ENCODE peak calls at places on chromosomes 4 and X, in six cellular contexts. Q, V, W, J, E and Y are unnamed samples.

GRCh38 chrX:65266482-65266881 is 268.1 kb downstream of the LAS1L start:
- DNase-seq in Q (no peak), V (no peak), W (no peak), J (peak), E (no peak), Y (no peak)

GRCh38 chrX:20144491-20144890 is 2.9 kb upstream of the EIF1AX start:
- DNase-seq in Q (no peak), V (no peak), W (no peak), J (no peak), E (no peak), Y (no peak)

GRCh38 chrX:110086916-110087484 is 84.1 kb downstream of the TMEM164 start:
- DNase-seq in Q (peak), V (no peak), W (no peak), J (no peak), E (peak), Y (peak)

GRCh38 chr4:56405016-56405415 is 17.7 kb upstream of the AASDH start:
- DNase-seq in Q (no peak), V (no peak), W (no peak), J (no peak), E (no peak), Y (no peak)

GRCh38 chrX:42804524-42804923 is 26.6 kb upstream of the PPP1R2C start:
- DNase-seq in Q (no peak), V (no peak), W (no peak), J (peak), E (no peak), Y (no peak)

GRCh38 chr4:78057135-78057599 is at the start of gene FRAS1:
- DNase-seq in Q (no peak), V (peak), W (no peak), J (no peak), E (peak), Y (no peak)

GRCh38 chr4:4590496-4590895 is 48.6 kb upstream of the STX18 start:
- DNase-seq in Q (no peak), V (no peak), W (no peak), J (no peak), E (no peak), Y (no peak)

GRCh38 chrX:22155126-22155525 is 117.6 kb upstream of the CBLL2 start:
- DNase-seq in Q (no peak), V (no peak), W (no peak), J (no peak), E (no peak), Y (no peak)

GRCh38 chr4:139170932-139171331 is 6.1 kb downstream of the ELF2 start:
- DNase-seq in Q (no peak), V (no peak), W (no peak), J (no peak), E (no peak), Y (no peak)

DNA sequence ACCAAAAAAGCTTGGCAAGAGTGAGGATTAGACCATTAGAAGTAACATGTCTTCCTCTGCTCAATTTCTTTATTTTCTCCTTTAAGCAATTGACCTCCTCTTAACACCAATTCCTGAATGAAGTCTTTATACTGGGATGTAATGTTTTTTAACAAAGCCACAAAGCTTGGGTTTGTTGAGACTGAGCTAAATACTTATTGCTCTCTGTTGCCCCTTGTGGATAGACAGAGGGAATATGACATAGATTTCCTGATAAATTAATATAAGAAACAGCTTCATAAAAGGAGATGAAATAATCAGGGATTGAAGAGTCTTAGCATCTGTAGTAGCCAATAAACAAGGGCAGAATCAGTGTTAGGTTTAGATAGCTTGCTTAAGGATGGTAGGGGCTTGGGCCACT is 57.6 kb downstream of the CCDC160 start:
- DNase-seq in Q (peak), V (no peak), W (no peak), J (no peak), E (no peak), Y (no peak)
- TF ChIP-seq ZNF274 in Q (no peak), V (no peak), W (no peak), J (no peak), E (no peak), Y (no peak)

GRCh38 chr4:19809989-19810388 is 441.7 kb upstream of the SLIT2 start:
- DNase-seq in Q (no peak), V (no peak), W (no peak), J (no peak), E (no peak), Y (no peak)

GRCh38 chr4:19806865-19807264 is 444.8 kb upstream of the SLIT2 start:
- DNase-seq in Q (no peak), V (no peak), W (no peak), J (no peak), E (no peak), Y (no peak)

GRCh38 chr4:19803406-19803805 is 448.3 kb upstream of the SLIT2 start:
- DNase-seq in Q (no peak), V (no peak), W (no peak), J (no peak), E (no peak), Y (no peak)

GRCh38 chr4:19807505-19807904 is 444.2 kb upstream of the SLIT2 start:
- DNase-seq in Q (no peak), V (no peak), W (no peak), J (no peak), E (no peak), Y (no peak)
- TF ChIP-seq ZNF274 in Q (no peak), V (no peak), W (no peak), J (no peak), E (no peak), Y (no peak)

GRCh38 chr4:101969965-101970364 is 179.4 kb downstream of the BANK1 start:
- DNase-seq in Q (no peak), V (no peak), W (no peak), J (no peak), E (no peak), Y (no peak)
- TF ChIP-seq ZNF274 in Q (no peak), V (no peak), W (no peak), J (no peak), E (no peak), Y (no peak)

DNA sequence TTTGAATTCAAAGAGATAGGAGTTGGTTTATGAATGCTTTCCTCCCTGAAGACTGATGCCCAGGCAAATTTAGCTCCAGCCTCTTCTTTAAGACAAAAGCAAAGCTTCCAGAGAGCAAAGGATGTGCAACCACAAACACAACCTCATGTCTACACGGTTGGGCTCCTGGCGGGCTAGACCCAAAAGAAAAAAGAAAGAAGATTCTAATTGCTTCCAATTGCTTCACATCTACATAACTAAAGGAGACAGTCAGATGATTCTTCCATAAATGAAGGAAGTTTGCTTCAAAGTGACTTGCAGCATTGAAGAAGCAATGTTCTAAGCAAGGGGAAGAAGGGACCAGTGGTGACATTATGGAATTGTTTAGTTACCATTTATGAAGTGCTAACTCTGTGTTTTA is 1603.0 kb upstream of the TENM3 start:
- DNase-seq in Q (no peak), V (no peak), W (no peak), J (peak), E (no peak), Y (no peak)
- TF ChIP-seq ZNF274 in Q (no peak), V (no peak), W (no peak), J (no peak), E (no peak), Y (no peak)

GRCh38 chrX:25029288-25029687 is 13.5 kb upstream of the ARX start:
- DNase-seq in Q (no peak), V (no peak), W (no peak), J (no peak), E (no peak), Y (no peak)

GRCh38 chrX:25025615-25026014 is 9.8 kb upstream of the ARX start:
- DNase-seq in Q (no peak), V (no peak), W (no peak), J (no peak), E (no peak), Y (no peak)

GRCh38 chrX:25023908-25024307 is 8.1 kb upstream of the ARX start:
- DNase-seq in Q (no peak), V (no peak), W (no peak), J (no peak), E (no peak), Y (no peak)

GRCh38 chrX:25028726-25029125 is 13.0 kb upstream of the ARX start:
- DNase-seq in Q (no peak), V (no peak), W (no peak), J (no peak), E (no peak), Y (no peak)
- TF ChIP-seq ZNF274 in Q (no peak), V (no peak), W (no peak), J (no peak), E (no peak), Y (no peak)

GRCh38 chr4:114864060-114864459 is 249.4 kb downstream of the NDST4 start:
- DNase-seq in Q (no peak), V (no peak), W (no peak), J (no peak), E (no peak), Y (no peak)

GRCh38 chr4:114857831-114858230 is 255.6 kb downstream of the NDST4 start:
- DNase-seq in Q (no peak), V (no peak), W (no peak), J (no peak), E (no peak), Y (no peak)

GRCh38 chr4:114860791-114861190 is 252.6 kb downstream of the NDST4 start:
- DNase-seq in Q (no peak), V (no peak), W (no peak), J (no peak), E (no peak), Y (no peak)
- TF ChIP-seq ZNF274 in Q (no peak), V (no peak), W (no peak), J (no peak), E (no peak), Y (no peak)

GRCh38 chrX:124736553-124737240 is 390.3 kb downstream of the SH2D1A start:
- DNase-seq in Q (no peak), V (peak), W (no peak), J (no peak), E (no peak), Y (no peak)
- TF ChIP-seq ZNF274 in Q (no peak), V (no peak), W (no peak), J (no peak), E (no peak), Y (no peak)

GRCh38 chr4:108355523-108356208 is 186.9 kb upstream of the LEF1 start:
- DNase-seq in Q (no peak), V (no peak), W (no peak), J (no peak), E (no peak), Y (no peak)
- TF ChIP-seq ZNF274 in Q (no peak), V (no peak), W (no peak), J (no peak), E (no peak), Y (no peak)